ENCODE peak calls at places on chromosomes 4 and X, in six cellular contexts. One of them, this sample, is unnamed.
A peak's percentile ranks its signal among the peaks of the same experiment; 100 is the strongest.

GRCh38 chrX:136961594-136962135 is 72.1 kb downstream of the GPR101 start:
- DNase-seq in neuronal stem cell: no peak
- DNase-seq in neural progenitor cell: no peak
- DNase-seq in kidney: no peak
- DNase-seq in GM12878: no peak
- DNase-seq in H9: no peak
- DNase-seq in this sample: no peak

GRCh38 chr4:57426779-57427395 is 316.7 kb upstream of the IGFBP7 start:
- DNase-seq in neuronal stem cell: peak; percentile 67
- DNase-seq in neural progenitor cell: peak; percentile 89
- DNase-seq in kidney: peak; percentile 80
- DNase-seq in GM12878: no peak
- DNase-seq in H9: peak; percentile 79
- DNase-seq in this sample: peak; percentile 65

GRCh38 chr4:102438873-102439614 is 62.1 kb upstream of the NFKB1 start:
- DNase-seq in neuronal stem cell: no peak
- DNase-seq in neural progenitor cell: no peak
- DNase-seq in kidney: no peak
- DNase-seq in GM12878: no peak
- DNase-seq in H9: no peak
- DNase-seq in this sample: peak; percentile 27

GRCh38 chr4:1177274-1178141 is 5.1 kb upstream of the SPON2 start:
- DNase-seq in neuronal stem cell: no peak
- DNase-seq in neural progenitor cell: no peak
- DNase-seq in kidney: peak; percentile 63
- DNase-seq in GM12878: no peak
- DNase-seq in H9: no peak
- DNase-seq in this sample: peak; percentile 54

GRCh38 chr4:86543560-86544312 is 50.4 kb upstream of the PTPN13 start:
- DNase-seq in neuronal stem cell: peak; percentile 73
- DNase-seq in neural progenitor cell: peak; percentile 86
- DNase-seq in kidney: no peak
- DNase-seq in GM12878: no peak
- DNase-seq in H9: no peak
- DNase-seq in this sample: no peak

GRCh38 chr4:36269533-36269932 is 11.9 kb upstream of the DTHD1 start:
- DNase-seq in neuronal stem cell: no peak
- DNase-seq in neural progenitor cell: no peak
- DNase-seq in kidney: no peak
- DNase-seq in GM12878: no peak
- DNase-seq in H9: no peak
- DNase-seq in this sample: no peak

GRCh38 chr4:114312349-114312748 is 286.3 kb upstream of the UGT8 start:
- DNase-seq in neuronal stem cell: no peak
- DNase-seq in neural progenitor cell: peak; percentile 2
- DNase-seq in kidney: no peak
- DNase-seq in GM12878: no peak
- DNase-seq in H9: peak; percentile 31
- DNase-seq in this sample: peak; percentile 17

GRCh38 chrX:54358424-54359211 is 772 bp upstream of the WNK3 start:
- DNase-seq in neuronal stem cell: peak; percentile 91
- DNase-seq in neural progenitor cell: peak; percentile 96
- DNase-seq in kidney: peak; percentile 84
- DNase-seq in GM12878: no peak
- DNase-seq in H9: peak; percentile 83
- DNase-seq in this sample: peak; percentile 32

GRCh38 chr4:3075652-3075981 is 1.1 kb downstream of the HTT start:
- DNase-seq in neuronal stem cell: peak; percentile 9
- DNase-seq in neural progenitor cell: no peak
- DNase-seq in kidney: no peak
- DNase-seq in GM12878: no peak
- DNase-seq in H9: no peak
- DNase-seq in this sample: no peak

GRCh38 chr4:137106287-137106686 is 426.0 kb downstream of the PCDH18 start:
- DNase-seq in neuronal stem cell: no peak
- DNase-seq in neural progenitor cell: no peak
- DNase-seq in kidney: no peak
- DNase-seq in GM12878: no peak
- DNase-seq in H9: no peak
- DNase-seq in this sample: no peak
- H3K9ac ChIP-seq in neuronal stem cell: no peak overlapping the region
- H3K9ac ChIP-seq in neural progenitor cell: no peak overlapping the region
- H3K9ac ChIP-seq in kidney: no peak overlapping the region
- H3K9ac ChIP-seq in GM12878: no peak overlapping the region
- H3K9ac ChIP-seq in H9: no peak overlapping the region
- H3K9ac ChIP-seq in this sample: no peak overlapping the region

DNA sequence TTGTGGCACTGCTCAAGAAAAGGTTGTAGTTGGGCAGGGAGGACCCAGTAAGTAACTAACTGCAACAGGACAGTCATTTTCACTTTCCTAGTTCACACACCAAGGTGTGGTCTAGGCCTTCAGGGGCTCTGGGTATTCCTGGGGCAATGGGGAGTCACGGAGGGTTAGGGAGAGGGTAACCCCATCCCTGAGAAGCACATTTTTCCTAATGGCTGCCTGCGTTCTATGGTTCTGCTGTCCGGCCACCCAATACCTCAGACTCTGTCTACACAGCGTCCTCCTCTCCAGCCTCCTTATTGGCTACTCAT is 937 bp upstream of the PPP1R3F start:
- DNase-seq in neuronal stem cell: no peak
- DNase-seq in neural progenitor cell: no peak
- DNase-seq in kidney: no peak
- DNase-seq in GM12878: no peak
- DNase-seq in H9: no peak
- DNase-seq in this sample: no peak
- H3K27ac ChIP-seq in neuronal stem cell: peak overlapping the region; percentile 92
- H3K27ac ChIP-seq in neural progenitor cell: no peak overlapping the region
- H3K27ac ChIP-seq in kidney: peak overlapping the region; percentile 88
- H3K27ac ChIP-seq in GM12878: peak overlapping the region; percentile 80
- H3K27ac ChIP-seq in H9: peak overlapping the region; percentile 40
- H3K27ac ChIP-seq in this sample: peak overlapping the region; percentile 46

GRCh38 chr4:163447481-163447880 is 26.1 kb downstream of the TKTL2 start:
- DNase-seq in neuronal stem cell: no peak
- DNase-seq in neural progenitor cell: no peak
- DNase-seq in kidney: no peak
- DNase-seq in GM12878: no peak
- DNase-seq in H9: no peak
- DNase-seq in this sample: no peak
- H3K4me1 ChIP-seq in neuronal stem cell: no peaks in the 10 kb centered on the region
- H3K4me1 ChIP-seq in neural progenitor cell: no peaks in the 10 kb centered on the region
- H3K4me1 ChIP-seq in kidney: no peaks in the 10 kb centered on the region
- H3K4me1 ChIP-seq in GM12878: no peaks in the 10 kb centered on the region
- H3K4me1 ChIP-seq in H9: no peaks in the 10 kb centered on the region
- H3K4me1 ChIP-seq in this sample: no peaks in the 10 kb centered on the region

GRCh38 chr4:88573286-88573994 is 18.8 kb upstream of the HERC3 start:
- DNase-seq in neuronal stem cell: no peak
- DNase-seq in neural progenitor cell: no peak
- DNase-seq in kidney: no peak
- DNase-seq in GM12878: no peak
- DNase-seq in H9: no peak
- DNase-seq in this sample: no peak
- H3K9ac ChIP-seq in neuronal stem cell: no peak overlapping the region
- H3K9ac ChIP-seq in neural progenitor cell: no peak overlapping the region
- H3K9ac ChIP-seq in kidney: no peak overlapping the region
- H3K9ac ChIP-seq in GM12878: no peak overlapping the region
- H3K9ac ChIP-seq in H9: no peak overlapping the region
- H3K9ac ChIP-seq in this sample: no peak overlapping the region

GRCh38 chr4:74932832-74933561 is at the start of gene PARM1:
- DNase-seq in neuronal stem cell: peak; percentile 83
- DNase-seq in neural progenitor cell: peak; percentile 95
- DNase-seq in kidney: peak; percentile 97
- DNase-seq in GM12878: no peak
- DNase-seq in H9: peak; percentile 94
- DNase-seq in this sample: peak; percentile 97

GRCh38 chr4:74932010-74932409 is 906 bp upstream of the PARM1 start:
- DNase-seq in neuronal stem cell: no peak
- DNase-seq in neural progenitor cell: no peak
- DNase-seq in kidney: no peak
- DNase-seq in GM12878: no peak
- DNase-seq in H9: no peak
- DNase-seq in this sample: no peak

GRCh38 chr4:74934822-74935326 is 2.0 kb downstream of the PARM1 start:
- DNase-seq in neuronal stem cell: no peak
- DNase-seq in neural progenitor cell: peak; percentile 46
- DNase-seq in kidney: no peak
- DNase-seq in GM12878: no peak
- DNase-seq in H9: no peak
- DNase-seq in this sample: no peak

GRCh38 chr4:74933562-74934015 is 673 bp downstream of the PARM1 start:
- DNase-seq in neuronal stem cell: no peak
- DNase-seq in neural progenitor cell: peak; percentile 27
- DNase-seq in kidney: no peak
- DNase-seq in GM12878: no peak
- DNase-seq in H9: peak; percentile 43
- DNase-seq in this sample: peak; percentile 50

DNA sequence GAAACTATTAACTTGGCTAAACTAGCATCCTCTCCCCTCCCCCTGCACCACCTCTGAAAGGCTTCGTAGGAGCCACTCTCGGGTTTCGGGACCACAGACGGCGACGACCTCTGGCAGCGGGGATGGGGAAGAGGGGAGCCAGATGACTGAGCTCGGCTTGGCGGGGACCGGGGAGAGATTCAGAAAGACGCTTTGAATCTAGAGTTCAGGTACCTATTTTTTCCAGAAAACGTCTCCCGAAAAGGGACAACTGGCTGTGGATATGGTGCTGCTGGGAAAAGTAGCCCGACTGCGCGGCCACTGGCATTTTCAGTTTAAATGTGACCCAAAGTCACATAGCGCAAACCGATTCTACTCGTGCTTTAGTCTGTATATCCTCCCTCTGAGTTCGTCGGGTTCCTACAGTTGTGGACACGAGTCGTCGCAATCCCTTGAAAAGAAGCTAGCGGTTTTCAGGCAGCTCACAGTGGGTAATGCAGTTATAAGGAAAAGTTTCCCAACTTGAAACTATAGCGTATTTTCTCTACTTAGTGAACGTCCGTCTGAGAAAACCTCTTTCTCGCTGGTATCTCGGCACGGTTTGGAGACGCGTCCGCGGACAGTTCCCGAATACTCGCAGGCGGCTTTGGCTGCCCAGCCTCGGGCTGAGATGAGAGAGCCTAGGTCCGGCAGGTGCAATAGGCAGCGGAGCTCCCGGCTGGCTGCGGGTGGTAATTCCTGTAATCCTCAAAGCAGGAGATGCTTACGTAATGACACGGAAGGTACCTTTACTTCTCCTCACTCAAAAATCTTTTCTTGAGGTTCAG is 1.3 kb downstream of the PARM1 start:
- DNase-seq in neuronal stem cell: no peak
- DNase-seq in neural progenitor cell: peak; percentile 78
- DNase-seq in kidney: no peak
- DNase-seq in GM12878: no peak
- DNase-seq in H9: peak; percentile 47
- DNase-seq in this sample: peak; percentile 65
- H3K27ac ChIP-seq in neuronal stem cell: no peak overlapping the region
- H3K27ac ChIP-seq in neural progenitor cell: no peak overlapping the region
- H3K27ac ChIP-seq in kidney: peak overlapping the region; percentile 79
- H3K27ac ChIP-seq in GM12878: peak overlapping the region; percentile 20
- H3K27ac ChIP-seq in H9: no peak overlapping the region
- H3K27ac ChIP-seq in this sample: peak overlapping the region; percentile 97

GRCh38 chr4:158371158-158371557 is 150.5 kb upstream of the RXFP1 start:
- DNase-seq in neuronal stem cell: no peak
- DNase-seq in neural progenitor cell: no peak
- DNase-seq in kidney: no peak
- DNase-seq in GM12878: no peak
- DNase-seq in H9: no peak
- DNase-seq in this sample: no peak
- H3K4me1 ChIP-seq in neuronal stem cell: no peaks in the 10 kb centered on the region
- H3K4me1 ChIP-seq in neural progenitor cell: no peaks in the 10 kb centered on the region
- H3K4me1 ChIP-seq in kidney: no peaks in the 10 kb centered on the region
- H3K4me1 ChIP-seq in GM12878: no peaks in the 10 kb centered on the region
- H3K4me1 ChIP-seq in H9: no peaks in the 10 kb centered on the region
- H3K4me1 ChIP-seq in this sample: no peaks in the 10 kb centered on the region

GRCh38 chr4:88006956-88007303 is 505 bp upstream of the PKD2 start:
- DNase-seq in neuronal stem cell: no peak
- DNase-seq in neural progenitor cell: no peak
- DNase-seq in kidney: no peak
- DNase-seq in GM12878: no peak
- DNase-seq in H9: no peak
- DNase-seq in this sample: no peak
- H3K9ac ChIP-seq in neuronal stem cell: peak overlapping the region; percentile 79
- H3K9ac ChIP-seq in neural progenitor cell: no peak overlapping the region
- H3K9ac ChIP-seq in kidney: peak overlapping the region; percentile 53
- H3K9ac ChIP-seq in GM12878: no peak overlapping the region
- H3K9ac ChIP-seq in H9: no peak overlapping the region
- H3K9ac ChIP-seq in this sample: no peak overlapping the region

DNA sequence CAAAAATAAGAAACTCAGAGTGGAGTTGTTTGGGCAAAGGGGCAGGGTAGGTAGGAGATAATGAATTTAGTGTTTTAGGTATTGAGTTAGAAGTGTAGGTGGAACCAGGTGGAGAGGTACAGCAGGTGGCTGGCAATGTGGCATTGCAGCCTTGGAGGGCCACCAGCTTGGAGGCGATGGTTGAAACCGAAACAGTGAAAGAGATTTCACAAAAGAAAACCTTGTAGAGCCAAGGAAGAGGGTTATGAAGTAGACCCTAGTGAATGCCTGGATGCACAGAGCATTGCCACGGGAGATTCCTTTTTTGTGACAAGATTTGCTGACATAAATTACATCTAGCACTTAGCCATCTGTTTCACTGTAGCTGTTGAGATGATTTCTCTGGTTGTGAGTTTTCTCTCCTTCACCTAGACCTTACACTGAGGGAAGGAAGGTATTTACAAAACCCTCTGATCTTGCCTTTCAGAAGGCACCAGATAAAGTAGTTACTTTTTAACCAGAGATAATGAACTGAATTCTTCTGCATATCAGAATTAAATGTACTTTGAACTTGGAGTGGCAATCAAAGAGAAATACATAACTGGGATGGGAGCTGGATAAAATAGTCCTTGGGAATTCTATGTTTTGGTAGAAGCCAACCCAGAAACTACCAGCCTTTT is 104.1 kb upstream of the CASK start:
- DNase-seq in neuronal stem cell: no peak
- DNase-seq in neural progenitor cell: no peak
- DNase-seq in kidney: no peak
- DNase-seq in GM12878: peak; percentile 1
- DNase-seq in H9: no peak
- DNase-seq in this sample: no peak
- H3K27ac ChIP-seq in neuronal stem cell: no peak overlapping the region
- H3K27ac ChIP-seq in neural progenitor cell: no peak overlapping the region
- H3K27ac ChIP-seq in kidney: no peak overlapping the region
- H3K27ac ChIP-seq in GM12878: no peak overlapping the region
- H3K27ac ChIP-seq in H9: no peak overlapping the region
- H3K27ac ChIP-seq in this sample: peak overlapping the region; percentile 63

This sample was measured in colonic mucosa.